ENCODE peak calls at places on chromosomes 13 and 19, in six cellular contexts. One of them, this sample, is unnamed.

GRCh38 chr19:29696045-29696682 is 18.9 kb downstream of the C19orf12 start:
- DNase-seq in putamen: no peak
- DNase-seq in activated T-helper 1 cell treated with anti-CD3 and anti-CD28 coated beads, Interleukin-2, amount 50 U/mL, for 16 hours: no peak
- DNase-seq in neural crest cell: no peak
- DNase-seq in lower lobe of right lung: no peak
- DNase-seq in psoas muscle: no peak
- DNase-seq in this sample: no peak

GRCh38 chr13:77029436-77029835 is 2.5 kb upstream of the FBXL3 start:
- DNase-seq in activated T-helper 1 cell treated with anti-CD3 and anti-CD28 coated beads, Interleukin-2, amount 50 U/mL, for 16 hours: no peak
- DNase-seq in psoas muscle: no peak
- DNase-seq in putamen: no peak
- DNase-seq in lower lobe of right lung: no peak
- DNase-seq in neural crest cell: no peak
- DNase-seq in this sample: no peak

GRCh38 chr19:7904074-7905020 is 670 bp downstream of the MAP2K7 start:
- DNase-seq in activated T-helper 1 cell treated with anti-CD3 and anti-CD28 coated beads, Interleukin-2, amount 50 U/mL, for 16 hours: no peak
- DNase-seq in neural crest cell: no peak
- DNase-seq in putamen: no peak
- DNase-seq in psoas muscle: peak; percentile 70
- DNase-seq in lower lobe of right lung: peak; percentile 77
- DNase-seq in this sample: no peak

GRCh38 chr19:46365561-46365960 is 18.7 kb downstream of the PPP5C start:
- DNase-seq in lower lobe of right lung: no peak
- DNase-seq in psoas muscle: no peak
- DNase-seq in activated T-helper 1 cell treated with anti-CD3 and anti-CD28 coated beads, Interleukin-2, amount 50 U/mL, for 16 hours: no peak
- DNase-seq in putamen: no peak
- DNase-seq in neural crest cell: no peak
- DNase-seq in this sample: no peak

GRCh38 chr19:3665681-3666544 is 34.4 kb downstream of the PIP5K1C start:
- DNase-seq in activated T-helper 1 cell treated with anti-CD3 and anti-CD28 coated beads, Interleukin-2, amount 50 U/mL, for 16 hours: peak; percentile 69
- DNase-seq in putamen: no peak
- DNase-seq in psoas muscle: peak; percentile 71
- DNase-seq in lower lobe of right lung: peak; percentile 76
- DNase-seq in neural crest cell: peak; percentile 78
- DNase-seq in this sample: no peak

GRCh38 chr19:37594982-37595382 is 306 bp downstream of the ZNF540 start:
- DNase-seq in lower lobe of right lung: peak; percentile 83
- DNase-seq in neural crest cell: no peak
- DNase-seq in putamen: no peak
- DNase-seq in activated T-helper 1 cell treated with anti-CD3 and anti-CD28 coated beads, Interleukin-2, amount 50 U/mL, for 16 hours: peak; percentile 35
- DNase-seq in psoas muscle: peak; percentile 71
- DNase-seq in this sample: peak; percentile 58

GRCh38 chr19:4775627-4776152 is 15.8 kb upstream of the FEM1A start:
- DNase-seq in lower lobe of right lung: no peak
- DNase-seq in activated T-helper 1 cell treated with anti-CD3 and anti-CD28 coated beads, Interleukin-2, amount 50 U/mL, for 16 hours: no peak
- DNase-seq in neural crest cell: no peak
- DNase-seq in psoas muscle: no peak
- DNase-seq in putamen: no peak
- DNase-seq in this sample: no peak

GRCh38 chr19:8149261-8150094 is at the start of gene FBN3:
- DNase-seq in psoas muscle: no peak
- DNase-seq in activated T-helper 1 cell treated with anti-CD3 and anti-CD28 coated beads, Interleukin-2, amount 50 U/mL, for 16 hours: no peak
- DNase-seq in lower lobe of right lung: no peak
- DNase-seq in putamen: no peak
- DNase-seq in neural crest cell: no peak
- DNase-seq in this sample: no peak

This sample was measured in IMR-90.